ENCODE peak calls at places on chromosomes 7 and 10, in four cellular contexts. T is endothelial cell, F is HepG2, W is A172. Z is an unnamed sample.

GRCh38 chr7:8068892-8069686 is 100.5 kb downstream of the GLCCI1 start:
- DNase-seq in W (no peak), F (no peak), T (no peak), Z (no peak)

GRCh38 chr7:48168159-48168558 is 3.1 kb upstream of the ABCA13 start:
- DNase-seq in W (peak), F (no peak), T (no peak), Z (peak)

GRCh38 chr7:45922810-45923209 is 1.7 kb upstream of the IGFBP3 start:
- DNase-seq in W (no peak), T (peak), F (no peak), Z (no peak)

GRCh38 chr10:132834311-132834761 is 48.4 kb upstream of the NKX6-2 start:
- DNase-seq in W (no peak), T (no peak), F (no peak), Z (no peak)

GRCh38 chr7:98399462-98399861 is 1.4 kb downstream of the BAIAP2L1 start:
- DNase-seq in T (no peak), W (no peak), F (no peak), Z (no peak)

GRCh38 chr10:130786365-130786966 is 525.1 kb downstream of the TCERG1L start:
- DNase-seq in F (no peak), W (no peak), T (no peak), Z (no peak)

GRCh38 chr7:91325731-91326130 is 61.5 kb downstream of the FZD1 start:
- DNase-seq in W (peak), F (no peak), T (no peak), Z (no peak)

GRCh38 chr10:116408716-116409115 is 18.9 kb upstream of the PNLIPRP3 start:
- DNase-seq in F (no peak), T (no peak), W (no peak), Z (no peak)

GRCh38 chr7:137875746-137876145 is 29.0 kb upstream of the DGKI start:
- DNase-seq in F (no peak), W (no peak), T (no peak), Z (no peak)

GRCh38 chr10:116271593-116272496 is 1.2 kb downstream of the GFRA1 start:
- DNase-seq in F (no peak), W (peak), T (peak), Z (no peak)

GRCh38 chr10:111360260-111360925 is 283.6 kb downstream of the ADRA2A start:
- DNase-seq in W (peak), T (peak), F (peak), Z (no peak)

GRCh38 chr7:130872341-130872740 is 138.3 kb upstream of the KLF14 start:
- DNase-seq in T (no peak), F (no peak), W (no peak), Z (no peak)

GRCh38 chr7:73847941-73848723 is 5.8 kb upstream of the METTL27 start:
- DNase-seq in T (no peak), F (no peak), W (peak), Z (no peak)

GRCh38 chr10:110007171-110007700 is 548 bp upstream of the ADD3 start:
- DNase-seq in T (no peak), F (no peak), W (no peak), Z (no peak)

GRCh38 chr7:26202019-26202985 is 757 bp downstream of the CBX3 start:
- DNase-seq in F (no peak), T (peak), W (peak), Z (peak)

GRCh38 chr7:116403265-116403664 is 96.3 kb upstream of the CAV2 start:
- DNase-seq in T (no peak), F (no peak), W (no peak), Z (no peak)

GRCh38 chr10:42952358-42952757 is 124.5 kb upstream of the RET start:
- DNase-seq in W (no peak), T (peak), F (peak), Z (no peak)

GRCh38 chr10:127320176-127320575 is 123.8 kb upstream of the INSYN2A start:
- DNase-seq in F (no peak), W (no peak), T (no peak), Z (no peak)

GRCh38 chr7:36298145-36298544 is 91.5 kb upstream of the ANLN start:
- DNase-seq in F (no peak), T (no peak), W (no peak), Z (no peak)

GRCh38 chr10:66805610-66806009 is 120.2 kb upstream of the LRRTM3 start:
- DNase-seq in F (no peak), T (no peak), W (no peak), Z (no peak)

GRCh38 chr7:25949672-25950487 is 202.1 kb upstream of the NFE2L3 start:
- DNase-seq in T (peak), W (no peak), F (peak), Z (no peak)

GRCh38 chr7:47407821-47408674 is 173.9 kb downstream of the TNS3 start:
- DNase-seq in F (no peak), T (no peak), W (no peak), Z (peak)

GRCh38 chr7:116675812-116676355 is 3.9 kb downstream of the MET start:
- DNase-seq in F (no peak), T (no peak), W (no peak), Z (no peak)

GRCh38 chr7:141490474-141490873 is 60.7 kb upstream of the AGK start:
- DNase-seq in F (no peak), W (no peak), T (no peak), Z (no peak)

Z was measured in NCI-H226.